ENCODE peak calls at places on chromosomes 12 and 14, in four cellular contexts. U is T-helper 17 cell; X is cardiac fibroblast; K is stimulated activated CD4-positive, alpha-beta T cell treated with anti-CD3 and anti-CD28 coated beads, Interleukin-1b, Interleukin-23, amount 100 ng/mL, for 24 hours. M is an unnamed sample.

GRCh38 chr12:116418551-116418950 is 140.6 kb upstream of the MAP1LC3B2 start:
- DNase-seq in U (no peak), X (no peak), K (no peak), M (no peak)

GRCh38 chr14:100621806-100622205 is 34.6 kb upstream of the BEGAIN start:
- DNase-seq in U (no peak), X (no peak), K (no peak), M (no peak)

GRCh38 chr12:83664650-83665049 is 977.9 kb downstream of the TMTC2 start:
- DNase-seq in U (no peak), X (no peak), K (no peak), M (no peak)

GRCh38 chr14:47511829-47512228 is 163.6 kb downstream of the MDGA2 start:
- DNase-seq in U (no peak), X (no peak), K (no peak), M (no peak)

GRCh38 chr12:115798309-115798917 is 479.1 kb downstream of the MED13L start:
- DNase-seq in U (no peak), X (no peak), K (no peak), M (no peak)

GRCh38 chr14:74257078-74257987 is 18.1 kb downstream of the VSX2 start:
- DNase-seq in U (peak), X (peak), K (peak), M (peak)

GRCh38 chr14:64656986-64657385 is 47.2 kb upstream of the PLEKHG3 start:
- DNase-seq in U (no peak), X (peak), K (no peak), M (no peak)

GRCh38 chr12:122096014-122096413 is 17.5 kb downstream of the MLXIP start:
- DNase-seq in U (no peak), X (no peak), K (no peak), M (no peak)

GRCh38 chr12:49369723-49370145 is 2.5 kb downstream of the SPATS2 start:
- DNase-seq in U (no peak), X (peak), K (no peak), M (no peak)

GRCh38 chr12:31518680-31519227 is 72.2 kb downstream of the DENND5B start:
- DNase-seq in U (no peak), X (peak), K (no peak), M (no peak)

GRCh38 chr14:70701610-70702009 is 59.9 kb downstream of the TTC9 start:
- DNase-seq in U (no peak), X (no peak), K (no peak), M (no peak)

GRCh38 chr12:120161852-120162251 is 32.7 kb downstream of the GCN1 start:
- DNase-seq in U (no peak), X (no peak), K (no peak), M (no peak)

GRCh38 chr14:91911474-91912032 is 35.9 kb downstream of the FBLN5 start:
- DNase-seq in U (peak), X (peak), K (peak), M (peak)

GRCh38 chr12:58204086-58204485 is 262.7 kb downstream of the ATP23 start:
- DNase-seq in U (no peak), X (peak), K (no peak), M (no peak)

GRCh38 chr12:41045509-41045908 is 142.6 kb upstream of the PDZRN4 start:
- DNase-seq in U (no peak), X (no peak), K (no peak), M (no peak)

GRCh38 chr12:127107744-127108143 is 1159.2 kb upstream of the TMEM132C start:
- DNase-seq in U (no peak), X (no peak), K (no peak), M (no peak)

GRCh38 chr12:130799051-130799450 is 40.0 kb downstream of the STX2 start:
- DNase-seq in U (no peak), X (no peak), K (no peak), M (no peak)

GRCh38 chr12:29725587-29726320 is 58.0 kb downstream of the TMTC1 start:
- DNase-seq in U (no peak), X (peak), K (no peak), M (no peak)

GRCh38 chr12:62684586-62685295 is 218.1 kb downstream of the MON2 start:
- DNase-seq in U (no peak), X (peak), K (no peak), M (no peak)

GRCh38 chr14:68638056-68638816 is 154.6 kb downstream of the ZFP36L1 start:
- DNase-seq in U (no peak), X (no peak), K (no peak), M (no peak)

GRCh38 chr14:32090686-32091085 is 13.6 kb downstream of the ARHGAP5 start:
- DNase-seq in U (no peak), X (no peak), K (no peak), M (no peak)

GRCh38 chr12:21774358-21775129 is at the start of gene KCNJ8:
- DNase-seq in U (no peak), X (peak), K (no peak), M (no peak)